ENCODE peak calls at places on chromosome 11, in nine cellular contexts. Z is H7; R is HCT116; W is PC-9; O is cardiac muscle cell; I is CD8-positive, alpha-beta T cell; F is colonic mucosa; P is IMR-90; K is right lobe of liver. T is an unnamed sample.
A peak's percentile ranks its signal among the peaks of the same experiment; 100 is the strongest.

GRCh38 chr11:18600915-18601569 is 1.5 kb downstream of the MISFA start:
- DNase-seq in Z (no peak), R (no peak), W (no peak), O (no peak), I (no peak), F (no peak), P (no peak), K (no peak), T (no peak)

GRCh38 chr11:77191823-77192495 is 63.9 kb downstream of the MYO7A start:
- DNase-seq in Z (peak; percentile 95), R (peak; percentile 93), W (peak; percentile 94), O (peak; percentile 88), I (peak; percentile 56), F (peak; percentile 91), P (peak; percentile 20), K (no peak), T (peak; percentile 60)

GRCh38 chr11:129323896-129324522 is 51.6 kb upstream of the BARX2 start:
- DNase-seq in Z (no peak), R (no peak), W (peak; percentile 39), O (no peak), I (no peak), F (peak; percentile 56), P (peak; percentile 28), K (no peak), T (peak; percentile 49)

GRCh38 chr11:17197431-17197898 is 10.3 kb downstream of the PIK3C2A start:
- DNase-seq in Z (no peak), R (no peak), W (peak; percentile 62), O (no peak), I (no peak), F (no peak), P (peak; percentile 43), K (no peak), T (peak; percentile 11)

GRCh38 chr11:96169250-96169649 is 173.7 kb downstream of the MAML2 start:
- DNase-seq in Z (no peak), R (no peak), W (peak; percentile 46), O (no peak), I (no peak), F (no peak), P (no peak), K (no peak), T (no peak)

GRCh38 chr11:113034591-113034990 is 73.4 kb downstream of the NCAM1 start:
- DNase-seq in Z (no peak), R (no peak), W (no peak), O (no peak), I (no peak), F (no peak), P (no peak), K (no peak), T (no peak)

GRCh38 chr11:128472128-128473110 is 114.9 kb downstream of the ETS1 start:
- DNase-seq in Z (no peak), R (no peak), W (no peak), O (no peak), I (no peak), F (no peak), P (peak; percentile 79), K (no peak), T (peak; percentile 65)

GRCh38 chr11:47860526-47860925 is 12.4 kb upstream of the NUP160 start:
- DNase-seq in Z (no peak), R (no peak), W (peak; percentile 56), O (no peak), I (no peak), F (no peak), P (no peak), K (no peak), T (no peak)

GRCh38 chr11:70745936-70746335 is 347.6 kb downstream of the CTTN start:
- DNase-seq in Z (no peak), R (no peak), W (no peak), O (no peak), I (no peak), F (no peak), P (no peak), K (no peak), T (no peak)

GRCh38 chr11:63518548-63518947 is 12.7 kb downstream of the LGALS12 start:
- DNase-seq in Z (no peak), R (no peak), W (no peak), O (no peak), I (no peak), F (no peak), P (peak; percentile 66), K (no peak), T (peak; percentile 32)

GRCh38 chr11:101717621-101718020 is 133.8 kb upstream of the TRPC6 start:
- DNase-seq in Z (no peak), R (no peak), W (no peak), O (no peak), I (no peak), F (no peak), P (peak; percentile 11), K (no peak), T (no peak)

GRCh38 chr11:31812392-31813241 is 1.5 kb upstream of the PAX6 start:
- DNase-seq in Z (peak; percentile 83), R (no peak), W (no peak), O (no peak), I (no peak), F (no peak), P (no peak), K (no peak), T (no peak)
- H3K4me3 ChIP-seq in Z (peak overlapping the region; percentile 26), R (no peak overlapping the region), W (peak overlapping the region; percentile 89), O (peak overlapping the region; percentile 5), I (peak overlapping the region; percentile 52), F (peak overlapping the region; percentile 37), P (peak overlapping the region; percentile 7), K (peak overlapping the region; percentile 29), T (peak overlapping the region; percentile 27)

DNA sequence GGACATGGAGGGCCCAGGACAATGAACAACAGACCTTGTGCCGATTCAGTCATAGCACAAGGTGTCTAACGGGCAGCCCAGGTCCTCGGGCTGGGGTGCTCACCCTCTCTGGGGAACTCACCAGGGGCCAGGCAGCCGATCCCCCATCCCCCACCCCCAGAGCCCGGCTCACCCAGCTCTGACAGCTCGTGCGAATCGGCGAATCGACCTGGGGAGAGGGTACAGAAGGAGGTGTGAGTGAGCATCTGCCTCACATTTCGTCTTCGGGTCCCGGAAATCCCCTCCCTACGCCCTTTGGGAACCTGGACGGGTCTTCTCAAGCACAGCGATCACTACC is 423 bp downstream of the PEX16 start:
- DNase-seq in Z (peak; percentile 80), R (no peak), W (no peak), O (no peak), I (no peak), F (no peak), P (no peak), K (no peak), T (no peak)
- H3K4me3 ChIP-seq in Z (peak overlapping the region; percentile 91), R (peak overlapping the region; percentile 84), W (peak overlapping the region; percentile 96), O (peak overlapping the region; percentile 90), I (peak overlapping the region; percentile 98), F (peak overlapping the region; percentile 95), P (peak overlapping the region; percentile 79), K (peak overlapping the region; percentile 88), T (peak overlapping the region; percentile 99)

DNA sequence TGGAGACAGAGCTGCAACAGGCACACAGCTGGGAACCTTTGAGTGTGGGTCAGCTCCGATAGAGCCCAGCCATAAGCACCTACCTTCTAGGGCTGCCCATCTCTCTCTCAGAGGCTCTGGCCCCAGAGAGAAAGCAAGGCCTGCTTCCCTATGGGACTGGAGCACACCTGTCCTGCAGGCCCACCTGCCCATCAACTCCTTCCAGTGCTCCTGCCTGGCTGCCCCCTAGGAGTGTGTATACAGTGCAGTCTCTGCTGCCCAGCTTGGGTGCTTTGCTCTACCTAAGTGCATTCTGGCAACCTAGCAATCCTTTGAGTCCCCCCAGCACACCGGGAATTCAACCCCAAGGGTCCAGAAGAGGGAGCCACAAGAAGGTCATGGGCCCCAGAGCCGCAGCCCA is 21.0 kb downstream of the OR8G5 start:
- DNase-seq in Z (no peak), R (no peak), W (no peak), O (no peak), I (no peak), F (no peak), P (no peak), K (no peak), T (no peak)
- H3K4me3 ChIP-seq in Z (no peak overlapping the region), R (no peak overlapping the region), W (no peak overlapping the region), O (no peak overlapping the region), I (no peak overlapping the region), F (no peak overlapping the region), P (no peak overlapping the region), K (no peak overlapping the region), T (no peak overlapping the region)

GRCh38 chr11:126355324-126355925 is at the start of gene ST3GAL4:
- DNase-seq in Z (peak; percentile 100), R (no peak), W (peak; percentile 55), O (peak; percentile 90), I (peak; percentile 73), F (peak; percentile 83), P (peak; percentile 52), K (peak; percentile 93), T (peak; percentile 62)

GRCh38 chr11:126352934-126353801 is 2.3 kb upstream of the ST3GAL4 start:
- DNase-seq in Z (peak; percentile 57), R (no peak), W (peak; percentile 82), O (no peak), I (no peak), F (no peak), P (peak; percentile 75), K (no peak), T (peak; percentile 57)

GRCh38 chr11:126357055-126357962 is 1.8 kb downstream of the ST3GAL4 start:
- DNase-seq in Z (no peak), R (no peak), W (peak; percentile 25), O (no peak), I (no peak), F (no peak), P (no peak), K (peak; percentile 68), T (no peak)

GRCh38 chr11:126355926-126356897 is 726 bp downstream of the ST3GAL4 start:
- DNase-seq in Z (peak; percentile 68), R (no peak), W (peak; percentile 49), O (peak; percentile 39), I (no peak), F (peak; percentile 43), P (no peak), K (peak; percentile 78), T (no peak)

GRCh38 chr11:126354631-126355323 is 709 bp upstream of the ST3GAL4 start:
- DNase-seq in Z (peak; percentile 42), R (no peak), W (no peak), O (no peak), I (no peak), F (no peak), P (no peak), K (peak; percentile 46), T (no peak)
- H3K4me3 ChIP-seq in Z (peak overlapping the region; percentile 98), R (peak overlapping the region; percentile 73), W (peak overlapping the region; percentile 94), O (peak overlapping the region; percentile 84), I (peak overlapping the region; percentile 74), F (peak overlapping the region; percentile 59), P (peak overlapping the region; percentile 94), K (peak overlapping the region; percentile 59), T (peak overlapping the region; percentile 76)

DNA sequence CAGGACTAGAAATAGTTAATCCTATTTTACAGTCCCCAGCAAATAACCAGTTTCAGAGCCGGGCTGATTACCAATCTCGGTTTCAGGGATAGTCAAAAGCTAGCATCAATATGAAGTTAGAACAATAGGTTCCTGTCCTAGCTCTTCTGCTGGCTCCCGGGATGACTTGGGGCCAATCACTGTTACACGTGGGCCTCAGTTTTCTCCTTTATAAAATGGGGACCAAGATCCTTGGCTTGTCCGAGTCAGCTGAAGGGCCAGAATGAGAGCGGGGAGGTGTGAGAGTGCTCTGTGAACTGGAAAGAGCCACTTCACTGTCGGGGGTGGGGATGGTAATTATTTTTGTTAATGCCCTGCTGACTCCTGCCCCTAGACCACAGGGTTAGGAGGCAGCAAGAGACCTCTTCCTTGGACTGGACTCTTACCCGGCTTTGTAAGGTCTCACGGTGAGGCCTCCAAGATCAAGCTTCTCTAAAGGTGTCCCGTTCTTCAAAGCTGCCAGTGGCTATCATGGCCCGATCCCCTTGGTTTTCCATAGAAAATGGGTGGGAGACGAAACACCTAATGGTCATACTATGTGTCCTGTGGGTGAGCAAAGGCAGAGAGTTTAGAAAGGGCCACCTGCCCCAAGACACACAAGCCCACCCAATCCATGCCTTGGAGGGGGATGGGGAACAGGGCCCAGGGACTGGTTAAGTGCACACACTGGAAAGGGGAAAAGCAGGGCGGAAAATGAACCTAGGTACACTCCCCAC is 1.4 kb downstream of the UCP2 start:
- DNase-seq in Z (peak; percentile 26), R (no peak), W (no peak), O (no peak), I (no peak), F (no peak), P (no peak), K (peak; percentile 24), T (no peak)
- H3K4me3 ChIP-seq in Z (peak overlapping the region; percentile 81), R (peak overlapping the region; percentile 57), W (peak overlapping the region; percentile 70), O (no peak overlapping the region), I (peak overlapping the region; percentile 100), F (peak overlapping the region; percentile 53), P (no peak overlapping the region), K (peak overlapping the region; percentile 40), T (no peak overlapping the region)